ENCODE peak calls at places on chromosomes 12 and 14, in nine cellular contexts. H, O, F, Q, Z, M, D, Y and X are unnamed samples.

GRCh38 chr14:53881161-53881846 is 75.3 kb downstream of the BMP4 start:
- DNase-seq in Q (no peak), O (no peak), D (peak; percentile 29), Z (no peak), F (peak; percentile 21), H (no peak), Y (no peak), M (peak; percentile 56), X (no peak)

GRCh38 chr14:90596733-90597132 is 199.9 kb downstream of the CALM1 start:
- DNase-seq in H (no peak), M (no peak), Q (no peak), Y (no peak), O (no peak), Z (no peak), F (no peak), D (no peak), X (no peak)

GRCh38 chr12:34302131-34302885 is 280.0 kb downstream of the ALG10 start:
- DNase-seq in D (no peak), M (no peak), Z (peak; percentile 33), O (no peak), H (peak; percentile 48), Y (no peak), Q (no peak), F (no peak), X (no peak)

GRCh38 chr12:117363953-117364486 is 2.6 kb upstream of the NOS1 start:
- DNase-seq in O (no peak), D (no peak), H (no peak), Y (no peak), Z (no peak), M (no peak), Q (no peak), F (no peak), X (no peak)

GRCh38 chr14:81298122-81298521 is 77.4 kb upstream of the GTF2A1 start:
- DNase-seq in Z (no peak), Y (no peak), M (no peak), F (no peak), D (no peak), Q (no peak), H (no peak), O (no peak), X (no peak)

GRCh38 chr12:112450725-112451124 is 32.0 kb downstream of the PTPN11 start:
- DNase-seq in D (no peak), Z (no peak), F (no peak), M (no peak), H (no peak), Y (no peak), Q (no peak), O (no peak), X (no peak)

GRCh38 chr14:95516554-95517209 is at the start of gene SYNE3:
- DNase-seq in H (peak; percentile 82), O (peak; percentile 68), Z (peak; percentile 82), M (no peak), F (peak; percentile 80), Y (peak; percentile 96), Q (peak; percentile 59), D (no peak), X (no peak)

GRCh38 chr14:54446201-54446693 is 5.1 kb upstream of the CNIH1 start:
- DNase-seq in Q (no peak), D (peak; percentile 33), O (no peak), M (no peak), F (no peak), H (no peak), Y (no peak), Z (no peak), X (no peak)

GRCh38 chr12:64054156-64054555 is 167.9 kb downstream of the KICS2 start:
- DNase-seq in F (no peak), M (no peak), H (no peak), D (no peak), Z (no peak), Y (no peak), Q (no peak), O (no peak), X (no peak)

GRCh38 chr12:9404031-9404430 is 195.8 kb upstream of the PZP start:
- DNase-seq in F (no peak), Z (no peak), O (no peak), Y (peak; percentile 32), Q (no peak), M (no peak), H (no peak), D (no peak), X (no peak)

GRCh38 chr12:84585996-84586395 is 326.6 kb downstream of the SLC6A15 start:
- DNase-seq in Q (peak; percentile 67), Z (no peak), H (no peak), D (no peak), M (peak; percentile 4), O (no peak), F (no peak), Y (no peak), X (no peak)

GRCh38 chr12:104929926-104930325 is 28.2 kb downstream of the SLC41A2 start:
- DNase-seq in Y (no peak), M (peak; percentile 41), F (no peak), H (no peak), Z (no peak), D (no peak), Q (peak; percentile 4), O (no peak), X (no peak)

GRCh38 chr14:103561381-103562134 is 899 bp downstream of the BAG5 start:
- DNase-seq in Q (peak; percentile 37), H (no peak), Z (no peak), F (no peak), M (peak; percentile 49), O (peak; percentile 40), D (peak; percentile 69), Y (no peak), X (no peak)

DNA sequence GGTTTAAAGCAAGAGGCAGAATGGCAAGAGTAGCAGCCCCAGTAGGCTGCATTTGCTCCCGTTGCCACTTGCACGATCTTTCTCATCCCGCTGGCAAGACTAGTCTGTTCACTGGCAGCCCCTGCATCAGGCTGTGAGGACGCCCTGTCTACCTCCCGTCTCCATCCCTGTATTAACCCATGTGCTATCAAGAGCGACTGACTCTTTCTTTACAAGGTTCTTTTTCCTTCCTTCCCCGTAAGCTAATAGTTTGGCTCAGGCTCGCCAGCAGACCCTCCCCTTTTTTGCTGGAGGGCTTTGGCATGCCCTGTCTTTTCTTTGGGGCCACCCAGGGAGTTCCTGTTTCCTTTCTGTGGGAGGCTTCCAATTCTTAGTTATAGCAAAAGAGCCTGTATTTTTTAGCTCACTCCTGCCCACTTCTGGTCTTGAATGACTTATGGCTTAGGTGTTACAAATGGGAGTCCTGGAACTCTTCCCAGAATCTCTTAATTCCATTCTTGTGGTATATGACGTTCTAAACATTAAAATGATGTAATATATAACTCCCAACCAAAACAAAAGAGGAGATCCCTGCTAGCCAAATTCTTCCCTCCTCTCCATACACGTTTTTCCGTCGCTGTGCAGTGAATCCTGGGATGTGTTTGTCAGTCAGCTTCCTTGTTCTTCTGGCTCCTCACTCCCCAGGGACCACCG is 149.0 kb downstream of the PRKCH start:
- DNase-seq in Q (peak; percentile 96), M (peak; percentile 98), F (no peak), Y (no peak), H (no peak), Z (no peak), D (peak; percentile 98), O (no peak), X (no peak)
- TF ChIP-seq CTCF in Q (peak; percentile 30), M (peak; percentile 41), F (no peak), Y (no peak), H (no peak), Z (no peak), D (peak; percentile 53), O (no peak), X (no peak)

GRCh38 chr12:31959701-31960391 is 631 bp downstream of the RESF1 start:
- DNase-seq in F (no peak), Y (peak; percentile 38), Z (peak; percentile 81), Q (peak; percentile 48), M (peak; percentile 61), H (peak; percentile 81), D (peak; percentile 60), O (peak; percentile 72), X (peak; percentile 64)
- TF ChIP-seq CTCF in F (peak; percentile 7), Y (peak; percentile 25), Z (no peak), Q (peak; percentile 21), M (peak; percentile 21), H (no peak), D (peak; percentile 18), O (no peak), X (no peak)

GRCh38 chr14:88143817-88144216 is 138.9 kb downstream of the GPR65 start:
- DNase-seq in M (no peak), H (no peak), Y (no peak), O (no peak), D (no peak), Z (no peak), Q (no peak), F (no peak), X (no peak)
- TF ChIP-seq CTCF in M (no peak), H (no peak), Y (no peak), O (no peak), D (no peak), Z (no peak), Q (no peak), F (no peak), X (no peak)

GRCh38 chr14:36973806-36974442 is 198.5 kb downstream of the SLC25A21 start:
- DNase-seq in D (peak; percentile 75), M (peak; percentile 83), Q (peak; percentile 34), H (no peak), O (no peak), F (no peak), Z (no peak), Y (no peak), X (no peak)

GRCh38 chr14:36971263-36971855 is 201.0 kb downstream of the SLC25A21 start:
- DNase-seq in Y (no peak), Q (no peak), D (no peak), O (no peak), F (no peak), M (no peak), Z (no peak), H (no peak), X (no peak)

GRCh38 chr14:36967892-36968555 is 204.4 kb downstream of the SLC25A21 start:
- DNase-seq in O (no peak), Q (no peak), H (no peak), M (no peak), F (no peak), D (no peak), Y (no peak), Z (no peak), X (no peak)
- TF ChIP-seq CTCF in O (no peak), Q (no peak), H (no peak), M (no peak), F (no peak), D (no peak), Y (no peak), Z (no peak), X (no peak)